ENCODE peak calls at places on chromosomes 12 and 14, in seven cellular contexts. Q, X, G, O, J, I and C are unnamed samples. For H3K9me3, the result is how much of the 10 kb centered on the place peaks cover.

GRCh38 chr12:12182926-12183325 is 83.9 kb downstream of the LRP6 start:
- DNase-seq in Q (peak), X (no peak), G (peak), O (peak), J (no peak), I (no peak), C (peak)

GRCh38 chr12:76859621-76860020 is 19.2 kb downstream of the CSRP2 start:
- DNase-seq in Q (no peak), X (no peak), G (no peak), O (no peak), J (no peak), I (no peak), C (no peak)

GRCh38 chr14:31280132-31280870 is 72.7 kb upstream of the HECTD1 start:
- DNase-seq in Q (no peak), X (no peak), G (no peak), O (no peak), J (no peak), I (no peak), C (no peak)

GRCh38 chr14:103195828-103196615 is 72.8 kb downstream of the TNFAIP2 start:
- DNase-seq in Q (no peak), X (no peak), G (no peak), O (no peak), J (no peak), I (no peak), C (no peak)

GRCh38 chr12:59472273-59472672 is 123.6 kb upstream of the SLC16A7 start:
- DNase-seq in Q (no peak), X (no peak), G (no peak), O (no peak), J (no peak), I (no peak), C (no peak)

GRCh38 chr12:1474059-1474537 is 120.3 kb downstream of the FBXL14 start:
- DNase-seq in Q (peak), X (no peak), G (peak), O (peak), J (peak), I (no peak), C (peak)

GRCh38 chr12:113591480-113591971 is 119.9 kb upstream of the LHX5 start:
- DNase-seq in Q (no peak), X (peak), G (peak), O (no peak), J (no peak), I (no peak), C (no peak)

GRCh38 chr12:45310627-45310968 is 94.7 kb downstream of the ANO6 start:
- DNase-seq in Q (no peak), X (no peak), G (no peak), O (no peak), J (no peak), I (no peak), C (no peak)

GRCh38 chr12:105409881-105410471 is 79.5 kb downstream of the C12orf75 start:
- DNase-seq in Q (no peak), X (peak), G (peak), O (peak), J (no peak), I (no peak), C (peak)

GRCh38 chr12:108730337-108731104 is 797 bp downstream of the CORO1C start:
- DNase-seq in Q (peak), X (peak), G (peak), O (peak), J (peak), I (peak), C (peak)

GRCh38 chr12:55700255-55701018 is 7.3 kb downstream of the ITGA7 start:
- DNase-seq in Q (peak), X (peak), G (peak), O (no peak), J (no peak), I (no peak), C (peak)

GRCh38 chr12:52740591-52740990 is 36.6 kb downstream of the KRT76 start:
- DNase-seq in Q (no peak), X (peak), G (no peak), O (no peak), J (no peak), I (no peak), C (no peak)

GRCh38 chr12:99810718-99811593 is 163.4 kb downstream of the GARIN6 start:
- DNase-seq in Q (peak), X (peak), G (peak), O (peak), J (no peak), I (peak), C (peak)

GRCh38 chr14:100910888-100911664 is 7.6 kb upstream of the RTL1 start:
- DNase-seq in Q (no peak), X (no peak), G (no peak), O (no peak), J (no peak), I (no peak), C (peak)

GRCh38 chr14:21107360-21107781 is 6.5 kb downstream of the TMEM253 start:
- DNase-seq in Q (peak), X (no peak), G (peak), O (no peak), J (no peak), I (no peak), C (peak)

GRCh38 chr12:32801269-32802019 is 45.7 kb upstream of the YARS2 start:
- DNase-seq in Q (no peak), X (peak), G (no peak), O (no peak), J (no peak), I (no peak), C (no peak)

GRCh38 chr12:6326316-6326959 is 15.4 kb downstream of the TNFRSF1A start:
- DNase-seq in Q (peak), X (peak), G (peak), O (peak), J (no peak), I (peak), C (no peak)

GRCh38 chr14:90886297-90886830 is 70.1 kb upstream of the TTC7B start:
- DNase-seq in Q (no peak), X (no peak), G (no peak), O (no peak), J (no peak), I (no peak), C (no peak)

GRCh38 chr14:100915582-100915981 is 12.1 kb upstream of the RTL1 start:
- DNase-seq in Q (no peak), X (no peak), G (no peak), O (no peak), J (no peak), I (no peak), C (no peak)

GRCh38 chr14:89349196-89350008 is 67.6 kb downstream of the FOXN3 start:
- DNase-seq in Q (no peak), X (peak), G (peak), O (no peak), J (peak), I (no peak), C (no peak)

GRCh38 chr14:33859306-33859705 is 91.6 kb downstream of the EGLN3 start:
- DNase-seq in Q (no peak), X (no peak), G (no peak), O (no peak), J (no peak), I (no peak), C (no peak)

GRCh38 chr14:41873379-41874034 is 266.8 kb downstream of the LRFN5 start:
- DNase-seq in Q (peak), X (no peak), G (no peak), O (no peak), J (no peak), I (peak), C (no peak)

GRCh38 chr12:102388469-102388868 is 91.9 kb downstream of the IGF1 start:
- DNase-seq in Q (peak), X (no peak), G (no peak), O (no peak), J (no peak), I (no peak), C (no peak)

GRCh38 chr14:69036757-69037506 is 57.8 kb upstream of the ACTN1 start:
- DNase-seq in Q (no peak), X (no peak), G (no peak), O (no peak), J (no peak), I (peak), C (no peak)

GRCh38 chr12:14880890-14881453 is 4.7 kb downstream of the MGP start:
- DNase-seq in Q (no peak), X (no peak), G (no peak), O (peak), J (no peak), I (no peak), C (no peak)
- H2AFZ ChIP-seq in Q (no peak), X (no peak), G (no peak), O (no peak), J (no peak), I (no peak), C (no peak)

DNA sequence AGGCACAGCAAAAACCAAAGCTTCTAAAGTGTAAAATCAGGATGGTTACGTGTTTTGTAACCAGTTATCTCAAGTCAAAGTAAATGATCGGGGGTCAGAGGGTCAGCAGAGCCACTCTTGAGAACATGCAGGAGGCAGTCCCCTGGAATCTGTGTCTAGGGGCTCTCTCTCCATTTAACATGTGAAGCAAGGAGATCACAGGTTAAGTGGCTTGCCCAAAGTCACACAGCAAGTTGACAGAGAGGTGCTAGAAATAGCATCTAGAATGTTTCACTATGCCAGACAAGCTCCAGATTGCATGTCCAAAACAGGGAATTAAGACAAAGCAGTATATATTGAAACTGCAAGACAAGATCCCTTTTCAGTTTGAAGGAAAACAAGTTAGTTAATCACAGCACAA is 33.4 kb downstream of the PPTC7 start:
- DNase-seq in Q (no peak), X (no peak), G (peak), O (no peak), J (no peak), I (no peak), C (no peak)
- H3K4me2 ChIP-seq in Q (no peak), X (no peak), G (no peak), O (no peak), J (no peak), I (no peak), C (no peak)

DNA sequence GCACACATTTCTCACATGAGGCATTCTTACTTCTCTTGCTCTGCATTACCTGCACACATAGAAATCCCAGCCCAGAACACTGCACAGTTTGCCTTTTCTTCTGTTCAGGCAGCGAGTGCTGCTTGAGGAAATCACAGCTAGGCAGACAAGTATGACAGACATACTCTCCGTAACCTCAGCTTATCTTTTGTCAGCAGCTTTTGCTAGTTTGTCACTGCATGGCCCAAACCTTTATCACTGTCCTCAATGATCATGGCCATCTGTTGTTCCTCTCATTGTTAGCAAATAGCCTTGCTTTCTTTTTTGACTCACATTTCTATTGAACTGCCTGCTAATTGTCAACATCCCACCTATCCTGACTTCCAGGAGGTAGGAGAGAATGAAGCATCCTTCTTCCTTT is 5.3 kb downstream of the ZNF10 start:
- DNase-seq in Q (no peak), X (no peak), G (no peak), O (no peak), J (no peak), I (no peak), C (no peak)
- H3K9me3 ChIP-seq in Q (under half), X (under half), G (under half), O (under half), J (half or more), I (half or more), C (under half)

GRCh38 chr12:24795699-24796385 is 153.1 kb downstream of the BCAT1 start:
- DNase-seq in Q (no peak), X (no peak), G (peak), O (peak), J (no peak), I (no peak), C (peak)
- H2AFZ ChIP-seq in Q (no peak), X (peak), G (peak), O (peak), J (no peak), I (no peak), C (no peak)

GRCh38 chr14:36525746-36526099 is 5.7 kb upstream of the NKX2-1 start:
- DNase-seq in Q (no peak), X (no peak), G (no peak), O (no peak), J (no peak), I (no peak), C (no peak)
- H3K4me2 ChIP-seq in Q (no peak), X (no peak), G (no peak), O (no peak), J (no peak), I (no peak), C (no peak)

DNA sequence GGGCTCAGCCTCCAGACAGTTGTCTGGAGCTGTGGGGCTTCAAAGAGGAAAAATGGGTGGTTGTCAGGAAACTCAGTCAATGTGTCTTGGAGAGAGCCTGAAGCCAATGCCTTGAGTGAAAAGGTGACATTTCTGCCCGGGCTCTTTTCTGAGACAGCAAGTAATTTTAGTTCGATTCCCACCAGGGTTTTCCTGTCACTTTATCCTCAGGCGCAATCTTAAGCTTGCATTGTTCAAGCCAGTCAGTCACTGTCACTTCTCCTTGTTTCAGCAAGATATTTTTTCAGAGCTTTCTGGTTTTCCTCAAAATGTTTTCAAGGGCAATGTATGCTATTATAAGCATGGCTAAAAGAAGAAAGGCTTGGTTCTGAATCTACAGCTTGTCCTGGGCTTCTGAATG is 404.7 kb upstream of the SEL1L start:
- DNase-seq in Q (no peak), X (no peak), G (no peak), O (no peak), J (no peak), I (no peak), C (no peak)
- H3K9me3 ChIP-seq in Q (under half), X (under half), G (under half), O (under half), J (under half), I (under half), C (under half)

DNA sequence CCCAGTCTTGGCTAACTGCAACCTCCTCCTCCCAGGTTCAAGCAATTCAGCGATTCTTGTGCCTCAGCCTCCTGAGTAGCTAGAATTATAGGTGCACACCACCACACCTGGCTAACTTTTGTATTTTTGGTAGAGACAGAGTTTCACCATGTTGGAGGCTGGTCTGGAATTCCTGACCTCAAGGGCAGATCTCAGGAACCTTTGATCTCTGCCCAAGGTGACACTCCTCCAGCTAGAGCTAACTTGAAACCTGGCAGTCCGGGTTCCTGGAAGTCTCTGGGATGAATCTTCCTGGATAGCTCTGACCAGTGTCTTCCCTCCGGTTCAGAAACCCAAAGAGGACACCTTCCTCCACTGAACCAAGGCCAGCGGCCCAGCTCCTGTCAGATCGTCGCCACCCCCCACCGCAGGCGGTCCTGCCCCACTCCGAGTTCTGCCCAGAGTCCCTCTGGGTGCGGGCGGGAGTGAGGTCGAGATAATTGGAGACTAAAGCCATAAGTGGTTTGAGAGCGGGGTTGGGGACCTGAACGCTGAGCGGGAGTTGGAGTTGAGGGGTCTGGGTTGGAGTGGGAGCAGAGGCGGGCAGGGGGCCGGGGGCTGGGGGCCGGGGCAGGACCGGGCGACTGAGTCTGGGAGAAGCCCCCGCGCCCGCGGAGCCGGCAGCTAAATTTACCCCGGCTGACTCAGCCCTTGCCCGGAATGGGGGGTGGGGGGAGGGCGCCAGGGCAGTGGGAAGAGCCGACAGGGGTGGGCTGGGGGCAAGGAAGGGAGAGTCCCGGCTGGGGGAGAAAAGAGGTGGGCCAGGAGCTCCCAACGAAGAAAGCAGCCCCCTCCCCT is 4.7 kb downstream of the DDN start:
- DNase-seq in Q (no peak), X (no peak), G (peak), O (no peak), J (no peak), I (no peak), C (no peak)
- H2AFZ ChIP-seq in Q (no peak), X (no peak), G (no peak), O (no peak), J (no peak), I (no peak), C (no peak)

GRCh38 chr14:37384870-37385596 is 187.3 kb downstream of the MIPOL1 start:
- DNase-seq in Q (no peak), X (no peak), G (no peak), O (no peak), J (no peak), I (no peak), C (no peak)
- H3K4me2 ChIP-seq in Q (no peak), X (no peak), G (no peak), O (no peak), J (no peak), I (no peak), C (no peak)

DNA sequence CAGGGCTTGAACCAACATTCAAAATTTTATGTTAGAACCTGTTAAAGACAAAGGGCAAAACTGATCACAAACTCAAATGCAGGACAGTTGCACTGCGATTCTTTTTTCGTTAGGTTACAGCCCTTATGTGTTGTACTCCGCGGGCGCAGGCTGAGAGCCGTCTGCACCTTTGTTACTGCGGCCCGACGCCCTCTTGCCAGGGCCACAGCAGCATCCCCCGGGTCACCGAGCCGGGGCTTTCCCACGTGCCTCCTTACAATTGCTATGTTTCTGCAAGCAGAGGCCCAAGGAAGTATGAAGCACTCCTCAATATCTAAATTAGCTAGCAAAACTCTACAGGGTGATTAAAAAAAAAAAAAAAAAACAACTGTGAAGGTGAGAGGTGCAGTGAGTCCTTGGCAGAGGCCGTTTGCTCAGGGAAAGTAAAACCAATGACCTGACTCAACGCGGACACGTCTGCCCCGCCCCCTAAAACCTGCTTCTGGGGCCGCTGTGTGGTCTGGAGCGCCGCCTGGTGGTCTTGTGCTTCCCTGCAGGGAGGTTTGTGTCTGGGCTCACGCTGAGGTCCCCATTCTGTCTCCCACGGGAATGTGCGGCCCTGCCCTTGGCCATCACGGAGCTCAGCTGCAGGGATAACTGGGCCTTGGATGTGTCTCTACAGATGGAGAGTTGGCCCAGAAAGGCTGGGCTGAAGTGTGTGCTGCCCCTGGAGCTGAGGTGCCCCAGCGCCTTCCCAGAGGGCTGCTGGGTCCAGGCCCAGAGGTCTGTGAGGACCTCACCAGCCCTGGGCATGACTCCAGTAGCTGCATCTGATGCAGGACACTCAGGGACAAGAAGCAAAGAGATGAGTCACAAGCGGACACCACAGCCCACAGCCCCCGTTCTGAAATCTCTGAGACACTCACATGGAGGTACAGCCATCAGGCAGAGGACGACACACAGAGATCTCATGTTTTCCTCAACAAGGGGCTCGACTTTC is 418.5 kb downstream of the TMEM121 start:
- DNase-seq in Q (no peak), X (peak), G (peak), O (no peak), J (no peak), I (peak), C (no peak)
- H3K9me3 ChIP-seq in Q (under half), X (under half), G (under half), O (under half), J (under half), I (under half), C (under half)

GRCh38 chr12:50221228-50222008 is 54.2 kb upstream of the CERS5 start:
- DNase-seq in Q (peak), X (peak), G (peak), O (peak), J (peak), I (peak), C (peak)
- H2AFZ ChIP-seq in Q (no peak), X (peak), G (no peak), O (peak), J (peak), I (no peak), C (no peak)